ENCODE peak calls at places on chromosomes 4 and X, in seven cellular contexts. One of them, this sample, is unnamed.
A peak's percentile ranks its signal among the peaks of the same experiment; 100 is the strongest.

GRCh38 chr4:36394352-36394903 is 113.0 kb downstream of the DTHD1 start:
- DNase-seq in sigmoid colon: no peak
- DNase-seq in stomach: no peak
- DNase-seq in GM12891: no peak
- DNase-seq in HCT116: peak; percentile 60
- DNase-seq in testis: no peak
- DNase-seq in IMR-90: no peak
- DNase-seq in this sample: no peak

GRCh38 chr4:114132830-114133229 is 153.4 kb upstream of the ARSJ start:
- DNase-seq in sigmoid colon: no peak
- DNase-seq in stomach: no peak
- DNase-seq in GM12891: no peak
- DNase-seq in HCT116: no peak
- DNase-seq in testis: no peak
- DNase-seq in IMR-90: no peak
- DNase-seq in this sample: no peak

GRCh38 chr4:151530783-151531182 is 121.8 kb downstream of the FHIP1A start:
- DNase-seq in sigmoid colon: no peak
- DNase-seq in stomach: no peak
- DNase-seq in GM12891: no peak
- DNase-seq in HCT116: no peak
- DNase-seq in testis: no peak
- DNase-seq in IMR-90: no peak
- DNase-seq in this sample: no peak

GRCh38 chrX:109577055-109577454 is 40.4 kb downstream of the NXT2 start:
- DNase-seq in sigmoid colon: no peak
- DNase-seq in stomach: no peak
- DNase-seq in GM12891: no peak
- DNase-seq in HCT116: no peak
- DNase-seq in testis: no peak
- DNase-seq in IMR-90: no peak
- DNase-seq in this sample: no peak

GRCh38 chr4:85210353-85210752 is 243.9 kb upstream of the WDFY3 start:
- DNase-seq in sigmoid colon: no peak
- DNase-seq in stomach: no peak
- DNase-seq in GM12891: no peak
- DNase-seq in HCT116: peak; percentile 57
- DNase-seq in testis: no peak
- DNase-seq in IMR-90: no peak
- DNase-seq in this sample: no peak

GRCh38 chrX:153724252-153725038 is at the start of the genes ABCD1 and BCAP31:
- DNase-seq in sigmoid colon: peak; percentile 95
- DNase-seq in stomach: peak; percentile 90
- DNase-seq in GM12891: peak; percentile 86
- DNase-seq in HCT116: peak; percentile 49
- DNase-seq in testis: peak; percentile 89
- DNase-seq in IMR-90: peak; percentile 78
- DNase-seq in this sample: peak; percentile 91

GRCh38 chrX:50913520-50913919 is 3.0 kb downstream of the BMP15 start:
- DNase-seq in sigmoid colon: no peak
- DNase-seq in stomach: no peak
- DNase-seq in GM12891: no peak
- DNase-seq in HCT116: no peak
- DNase-seq in testis: no peak
- DNase-seq in IMR-90: no peak
- DNase-seq in this sample: no peak

GRCh38 chrX:10111364-10112148 is 45.2 kb upstream of the CLCN4 start:
- DNase-seq in sigmoid colon: peak; percentile 75
- DNase-seq in stomach: no peak
- DNase-seq in GM12891: peak; percentile 29
- DNase-seq in HCT116: no peak
- DNase-seq in testis: peak; percentile 68
- DNase-seq in IMR-90: peak; percentile 14
- DNase-seq in this sample: no peak

GRCh38 chr4:21655100-21655499 is 293.5 kb downstream of the KCNIP4 start:
- DNase-seq in sigmoid colon: no peak
- DNase-seq in stomach: no peak
- DNase-seq in GM12891: no peak
- DNase-seq in HCT116: no peak
- DNase-seq in testis: no peak
- DNase-seq in IMR-90: no peak
- DNase-seq in this sample: no peak

GRCh38 chrX:107677501-107677901 is 49.2 kb downstream of the PRPS1 start:
- DNase-seq in sigmoid colon: no peak
- DNase-seq in stomach: no peak
- DNase-seq in GM12891: no peak
- DNase-seq in HCT116: no peak
- DNase-seq in testis: no peak
- DNase-seq in IMR-90: no peak
- DNase-seq in this sample: no peak

GRCh38 chrX:107675823-107676555 is 47.7 kb downstream of the PRPS1 start:
- DNase-seq in sigmoid colon: peak; percentile 77
- DNase-seq in stomach: no peak
- DNase-seq in GM12891: no peak
- DNase-seq in HCT116: no peak
- DNase-seq in testis: no peak
- DNase-seq in IMR-90: peak; percentile 35
- DNase-seq in this sample: peak; percentile 40

GRCh38 chrX:107675365-107675654 is 47.0 kb downstream of the PRPS1 start:
- DNase-seq in sigmoid colon: no peak
- DNase-seq in stomach: no peak
- DNase-seq in GM12891: no peak
- DNase-seq in HCT116: no peak
- DNase-seq in testis: no peak
- DNase-seq in IMR-90: no peak
- DNase-seq in this sample: no peak

GRCh38 chrX:107677909-107678308 is 49.6 kb downstream of the PRPS1 start:
- DNase-seq in sigmoid colon: no peak
- DNase-seq in stomach: no peak
- DNase-seq in GM12891: no peak
- DNase-seq in HCT116: no peak
- DNase-seq in testis: no peak
- DNase-seq in IMR-90: no peak
- DNase-seq in this sample: no peak

GRCh38 chrX:107676559-107677378 is 48.5 kb downstream of the PRPS1 start:
- DNase-seq in sigmoid colon: peak; percentile 94
- DNase-seq in stomach: peak; percentile 77
- DNase-seq in GM12891: no peak
- DNase-seq in HCT116: peak; percentile 78
- DNase-seq in testis: peak; percentile 80
- DNase-seq in IMR-90: peak; percentile 84
- DNase-seq in this sample: peak; percentile 90
- TF ChIP-seq POLR2A in sigmoid colon: peak; percentile 62
- TF ChIP-seq POLR2A in stomach: no peak
- TF ChIP-seq POLR2A in GM12891: no peak
- TF ChIP-seq POLR2A in HCT116: peak; percentile 59
- TF ChIP-seq POLR2A in testis: no peak
- TF ChIP-seq POLR2A in IMR-90: peak; percentile 17
- TF ChIP-seq POLR2A in this sample: peak; percentile 42

GRCh38 chr4:73345399-73345975 is 58.6 kb upstream of the ALB start:
- DNase-seq in sigmoid colon: no peak
- DNase-seq in stomach: no peak
- DNase-seq in GM12891: no peak
- DNase-seq in HCT116: no peak
- DNase-seq in testis: no peak
- DNase-seq in IMR-90: no peak
- DNase-seq in this sample: no peak
- TF ChIP-seq POLR2A in sigmoid colon: no peak
- TF ChIP-seq POLR2A in stomach: no peak
- TF ChIP-seq POLR2A in GM12891: no peak
- TF ChIP-seq POLR2A in HCT116: no peak
- TF ChIP-seq POLR2A in testis: no peak
- TF ChIP-seq POLR2A in IMR-90: no peak
- TF ChIP-seq POLR2A in this sample: no peak

DNA sequence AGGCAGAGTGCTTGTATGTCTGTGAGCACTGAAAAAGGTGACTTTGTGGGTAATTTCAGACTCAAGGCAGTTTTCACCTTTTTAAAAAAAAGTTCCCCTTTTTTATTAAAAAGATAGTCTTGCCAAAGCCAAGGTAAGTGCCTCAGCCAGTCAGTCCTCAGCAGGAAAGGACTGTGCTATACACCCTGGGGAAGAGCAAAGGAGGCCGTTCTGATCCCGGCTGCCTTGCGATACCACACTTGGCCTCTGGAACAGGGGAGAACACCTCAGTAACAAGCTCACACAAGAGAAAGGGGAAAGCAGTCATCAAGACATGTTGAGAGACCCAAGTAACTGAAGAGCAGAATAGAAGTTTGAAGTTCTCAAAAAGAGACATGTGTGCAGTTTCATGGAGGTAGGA is 541.7 kb downstream of the BCOR start:
- DNase-seq in sigmoid colon: no peak
- DNase-seq in stomach: no peak
- DNase-seq in GM12891: no peak
- DNase-seq in HCT116: no peak
- DNase-seq in testis: no peak
- DNase-seq in IMR-90: no peak
- DNase-seq in this sample: no peak
- TF ChIP-seq POLR2A in sigmoid colon: no peak
- TF ChIP-seq POLR2A in stomach: no peak
- TF ChIP-seq POLR2A in GM12891: no peak
- TF ChIP-seq POLR2A in HCT116: no peak
- TF ChIP-seq POLR2A in testis: no peak
- TF ChIP-seq POLR2A in IMR-90: no peak
- TF ChIP-seq POLR2A in this sample: no peak

GRCh38 chr4:176794651-176795050 is 1.9 kb upstream of the VEGFC start:
- DNase-seq in sigmoid colon: no peak
- DNase-seq in stomach: no peak
- DNase-seq in GM12891: no peak
- DNase-seq in HCT116: no peak
- DNase-seq in testis: no peak
- DNase-seq in IMR-90: no peak
- DNase-seq in this sample: no peak

GRCh38 chr4:176793060-176793605 is 411 bp upstream of the VEGFC start:
- DNase-seq in sigmoid colon: no peak
- DNase-seq in stomach: no peak
- DNase-seq in GM12891: no peak
- DNase-seq in HCT116: no peak
- DNase-seq in testis: no peak
- DNase-seq in IMR-90: no peak
- DNase-seq in this sample: no peak

GRCh38 chr4:176794151-176794550 is 1.4 kb upstream of the VEGFC start:
- DNase-seq in sigmoid colon: no peak
- DNase-seq in stomach: no peak
- DNase-seq in GM12891: no peak
- DNase-seq in HCT116: no peak
- DNase-seq in testis: no peak
- DNase-seq in IMR-90: peak; percentile 98
- DNase-seq in this sample: peak; percentile 23

GRCh38 chr4:176792348-176793059 is at the start of gene VEGFC:
- DNase-seq in sigmoid colon: peak; percentile 72
- DNase-seq in stomach: peak; percentile 44
- DNase-seq in GM12891: peak; percentile 30
- DNase-seq in HCT116: no peak
- DNase-seq in testis: peak; percentile 71
- DNase-seq in IMR-90: peak; percentile 73
- DNase-seq in this sample: peak; percentile 77

DNA sequence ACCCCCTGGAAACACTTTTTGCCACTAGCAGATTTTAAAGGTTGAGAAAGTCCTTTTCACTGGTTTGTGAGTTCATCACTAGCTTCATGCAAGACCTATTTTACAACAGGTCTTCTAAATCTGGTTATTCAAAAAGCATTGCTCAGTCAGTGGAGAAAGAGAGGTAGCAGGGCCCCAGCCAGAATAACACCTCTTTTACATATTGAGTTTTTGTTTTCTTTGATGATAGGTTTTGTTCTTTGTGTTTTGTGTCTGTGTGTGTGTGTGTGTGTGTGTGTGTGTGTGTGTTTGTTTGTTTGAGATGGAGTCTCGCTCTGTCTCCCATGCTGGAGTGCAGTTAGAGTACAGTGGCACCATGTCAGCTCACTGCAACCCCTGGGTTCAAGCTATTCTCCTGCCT is 2.7 kb upstream of the VEGFC start:
- DNase-seq in sigmoid colon: no peak
- DNase-seq in stomach: no peak
- DNase-seq in GM12891: no peak
- DNase-seq in HCT116: no peak
- DNase-seq in testis: no peak
- DNase-seq in IMR-90: no peak
- DNase-seq in this sample: no peak
- TF ChIP-seq POLR2A in sigmoid colon: no peak
- TF ChIP-seq POLR2A in stomach: no peak
- TF ChIP-seq POLR2A in GM12891: no peak
- TF ChIP-seq POLR2A in HCT116: no peak
- TF ChIP-seq POLR2A in testis: no peak
- TF ChIP-seq POLR2A in IMR-90: no peak
- TF ChIP-seq POLR2A in this sample: no peak

GRCh38 chr4:973431-974397 is at the start of gene DGKQ:
- DNase-seq in sigmoid colon: peak; percentile 94
- DNase-seq in stomach: peak; percentile 90
- DNase-seq in GM12891: peak; percentile 99
- DNase-seq in HCT116: no peak
- DNase-seq in testis: peak; percentile 92
- DNase-seq in IMR-90: peak; percentile 75
- DNase-seq in this sample: peak; percentile 85

GRCh38 chr4:970854-971520 is 2.4 kb downstream of the DGKQ start:
- DNase-seq in sigmoid colon: no peak
- DNase-seq in stomach: no peak
- DNase-seq in GM12891: no peak
- DNase-seq in HCT116: no peak
- DNase-seq in testis: no peak
- DNase-seq in IMR-90: no peak
- DNase-seq in this sample: no peak

GRCh38 chr4:974668-975067 is 1.3 kb upstream of the DGKQ start:
- DNase-seq in sigmoid colon: no peak
- DNase-seq in stomach: no peak
- DNase-seq in GM12891: no peak
- DNase-seq in HCT116: no peak
- DNase-seq in testis: no peak
- DNase-seq in IMR-90: no peak
- DNase-seq in this sample: no peak

GRCh38 chr4:971670-972500 is 1.5 kb downstream of the DGKQ start:
- DNase-seq in sigmoid colon: no peak
- DNase-seq in stomach: no peak
- DNase-seq in GM12891: no peak
- DNase-seq in HCT116: no peak
- DNase-seq in testis: no peak
- DNase-seq in IMR-90: no peak
- DNase-seq in this sample: no peak

DNA sequence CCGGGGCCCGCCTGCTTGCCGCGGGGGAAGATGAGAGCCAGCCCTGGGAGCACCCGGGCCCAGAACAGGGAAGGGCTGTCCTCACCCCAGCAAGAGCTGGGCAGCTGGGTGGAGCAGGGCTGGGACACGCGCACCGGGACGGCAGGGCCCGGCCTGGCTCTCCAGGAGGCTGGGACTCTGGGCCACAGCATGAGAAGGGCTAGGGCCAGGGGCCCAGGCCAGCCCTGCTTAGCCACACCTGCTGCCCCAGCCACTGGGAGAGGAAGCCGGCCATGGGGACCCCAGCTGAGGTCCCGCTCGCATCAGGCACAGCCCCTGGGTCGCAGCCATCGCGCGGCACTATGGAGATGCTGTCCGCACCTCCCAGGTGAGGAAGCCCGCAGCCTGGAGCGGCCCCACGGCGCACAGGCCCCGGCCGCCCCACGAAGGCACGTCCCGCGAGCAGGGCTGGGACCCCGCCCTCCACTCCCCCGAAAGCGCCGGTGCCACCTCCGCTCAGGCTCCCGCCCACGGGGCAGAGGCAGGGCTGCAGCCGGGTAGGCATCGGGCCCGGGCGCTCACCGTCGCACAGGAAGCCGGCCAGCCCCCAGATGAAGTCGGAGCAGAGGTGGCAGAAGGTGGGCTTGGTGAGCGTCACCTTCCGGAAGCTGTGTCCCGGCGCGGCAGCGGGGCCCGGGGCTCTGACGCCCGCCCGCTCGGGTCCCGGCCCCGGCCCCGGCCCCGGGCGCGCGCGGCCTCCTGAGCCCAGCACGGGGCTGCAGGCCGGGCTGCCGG is 531 bp downstream of the DGKQ start:
- DNase-seq in sigmoid colon: no peak
- DNase-seq in stomach: peak; percentile 39
- DNase-seq in GM12891: peak; percentile 77
- DNase-seq in HCT116: no peak
- DNase-seq in testis: no peak
- DNase-seq in IMR-90: no peak
- DNase-seq in this sample: no peak
- TF ChIP-seq POLR2A in sigmoid colon: no peak
- TF ChIP-seq POLR2A in stomach: no peak
- TF ChIP-seq POLR2A in GM12891: no peak
- TF ChIP-seq POLR2A in HCT116: no peak
- TF ChIP-seq POLR2A in testis: no peak
- TF ChIP-seq POLR2A in IMR-90: no peak
- TF ChIP-seq POLR2A in this sample: no peak